ENCODE peak calls at places on chromosomes 12 and 14, in nine cellular contexts. U is smooth muscle cell of the brain vasculature; K is HTR-8/SVneo; W is activated CD8-positive, alpha-beta memory T cell treated with anti-CD3 and anti-CD28 coated beads, Interleukin-2, amount 10 ng/mL, durations not matched to agents 7 days and 5 days; X is bronchial epithelial cell; A is omental fat pad; V is AG09309; H is memory B cell; O is hepatic stellate cell. D is an unnamed sample.

GRCh38 chr14:89041245-89041585 is 216.8 kb downstream of the TTC8 start:
- DNase-seq in U (no peak), K (no peak), W (no peak), X (peak), A (no peak), V (no peak), H (no peak), O (no peak), D (no peak)

GRCh38 chr14:104536942-104537612 is 42.5 kb upstream of the C14orf180 start:
- DNase-seq in U (no peak), K (peak), W (no peak), X (peak), A (no peak), V (no peak), H (no peak), O (no peak), D (peak)

GRCh38 chr12:95266250-95266649 is 48.6 kb downstream of the VEZT start:
- DNase-seq in U (no peak), K (no peak), W (no peak), X (no peak), A (no peak), V (no peak), H (no peak), O (no peak), D (no peak)

GRCh38 chr12:72264548-72265175 is 7.5 kb upstream of the TRHDE start:
- DNase-seq in U (no peak), K (no peak), W (no peak), X (peak), A (no peak), V (no peak), H (no peak), O (no peak), D (no peak)

GRCh38 chr12:98198261-98198982 is 317.0 kb upstream of the TMPO start:
- DNase-seq in U (no peak), K (no peak), W (no peak), X (peak), A (no peak), V (no peak), H (no peak), O (no peak), D (no peak)

GRCh38 chr14:50955373-50956043 is 11.2 kb upstream of the PYGL start:
- DNase-seq in U (no peak), K (peak), W (no peak), X (peak), A (no peak), V (peak), H (no peak), O (peak), D (peak)

GRCh38 chr12:94732367-94732990 is 82.1 kb upstream of the TMCC3 start:
- DNase-seq in U (no peak), K (no peak), W (no peak), X (no peak), A (no peak), V (no peak), H (no peak), O (no peak), D (no peak)

GRCh38 chr12:26643532-26644315 is 189.3 kb downstream of the ITPR2 start:
- DNase-seq in U (no peak), K (no peak), W (no peak), X (no peak), A (no peak), V (no peak), H (no peak), O (no peak), D (no peak)

GRCh38 chr14:103546651-103547454 is 15.6 kb downstream of the BAG5 start:
- DNase-seq in U (no peak), K (peak), W (peak), X (peak), A (no peak), V (no peak), H (peak), O (peak), D (peak)

GRCh38 chr12:103529306-103529705 is 33.5 kb upstream of the C12orf42 start:
- DNase-seq in U (no peak), K (no peak), W (no peak), X (peak), A (no peak), V (no peak), H (no peak), O (no peak), D (no peak)

GRCh38 chr14:20657216-20658211 is 16.0 kb upstream of the OR6S1 start:
- DNase-seq in U (no peak), K (no peak), W (no peak), X (peak), A (no peak), V (no peak), H (no peak), O (no peak), D (no peak)

GRCh38 chr14:100871234-100872186 is 32.0 kb downstream of the RTL1 start:
- DNase-seq in U (no peak), K (no peak), W (no peak), X (peak), A (no peak), V (no peak), H (no peak), O (no peak), D (peak)

GRCh38 chr12:25051583-25052190 is 102.8 kb upstream of the BCAT1 start:
- DNase-seq in U (no peak), K (no peak), W (peak), X (no peak), A (no peak), V (no peak), H (no peak), O (no peak), D (no peak)

GRCh38 chr12:19771858-19772257 is 332.6 kb downstream of the AEBP2 start:
- DNase-seq in U (no peak), K (no peak), W (no peak), X (no peak), A (no peak), V (peak), H (no peak), O (peak), D (no peak)

GRCh38 chr14:101504096-101504948 is 57.0 kb upstream of the DIO3 start:
- DNase-seq in U (no peak), K (no peak), W (no peak), X (no peak), A (no peak), V (no peak), H (no peak), O (no peak), D (no peak)

GRCh38 chr14:35365130-35366047 is 39.2 kb downstream of the NFKBIA start:
- DNase-seq in U (no peak), K (peak), W (peak), X (peak), A (peak), V (no peak), H (no peak), O (peak), D (peak)

GRCh38 chr14:83253870-83254269 is 1720.2 kb upstream of the SEL1L start:
- DNase-seq in U (no peak), K (no peak), W (no peak), X (no peak), A (no peak), V (no peak), H (no peak), O (no peak), D (no peak)

GRCh38 chr12:88306471-88307069 is 164.5 kb downstream of the TMTC3 start:
- DNase-seq in U (no peak), K (no peak), W (no peak), X (peak), A (no peak), V (no peak), H (no peak), O (no peak), D (no peak)

GRCh38 chr12:103877934-103878510 is 37.0 kb upstream of the NT5DC3 start:
- DNase-seq in U (no peak), K (peak), W (peak), X (peak), A (no peak), V (no peak), H (peak), O (peak), D (peak)

GRCh38 chr14:24849471-24849870 is 200.5 kb downstream of the STXBP6 start:
- DNase-seq in U (no peak), K (no peak), W (no peak), X (no peak), A (no peak), V (no peak), H (no peak), O (no peak), D (no peak)

GRCh38 chr14:45212231-45212630 is 40.8 kb downstream of the MIS18BP1 start:
- DNase-seq in U (no peak), K (no peak), W (no peak), X (no peak), A (no peak), V (no peak), H (no peak), O (no peak), D (no peak)